ENCODE peak calls at places on chromosomes 6 and 20, in five cellular contexts. J, O, R, V and E are unnamed samples.

GRCh38 chr20:11180186-11180585 is 506.4 kb upstream of the JAG1 start:
- DNase-seq in J (no peak), O (no peak), R (no peak), V (no peak), E (no peak)

GRCh38 chr6:122696853-122697252 is 82.7 kb upstream of the FABP7 start:
- DNase-seq in J (no peak), O (no peak), R (peak; percentile 87), V (no peak), E (no peak)

GRCh38 chr20:10005885-10006284 is 28.9 kb upstream of the ANKEF1 start:
- DNase-seq in J (no peak), O (no peak), R (no peak), V (no peak), E (peak; percentile 46)

GRCh38 chr6:116366740-116367275 is 3.9 kb upstream of the DSE start:
- DNase-seq in J (no peak), O (no peak), R (no peak), V (no peak), E (no peak)

GRCh38 chr6:11277275-11278206 is 45.1 kb upstream of the NEDD9 start:
- DNase-seq in J (peak; percentile 48), O (no peak), R (peak; percentile 93), V (no peak), E (peak; percentile 77)

GRCh38 chr20:458766-459165 is 3.6 kb downstream of the TBC1D20 start:
- DNase-seq in J (no peak), O (no peak), R (no peak), V (no peak), E (no peak)

GRCh38 chr6:142842423-142843261 is 102.3 kb downstream of the HIVEP2 start:
- DNase-seq in J (no peak), O (no peak), R (peak; percentile 82), V (no peak), E (no peak)

GRCh38 chr6:73728548-73729205 is 32.7 kb downstream of the CD109 start:
- DNase-seq in J (no peak), O (no peak), R (no peak), V (no peak), E (no peak)

GRCh38 chr6:6645266-6645917 is 56.9 kb downstream of the LY86 start:
- DNase-seq in J (no peak), O (no peak), R (no peak), V (no peak), E (no peak)

GRCh38 chr6:90860822-90861601 is 274.1 kb upstream of the MAP3K7 start:
- DNase-seq in J (no peak), O (no peak), R (no peak), V (no peak), E (peak; percentile 8)

GRCh38 chr20:32780749-32781402 is 18.7 kb downstream of the DNMT3B start:
- DNase-seq in J (no peak), O (no peak), R (no peak), V (no peak), E (no peak)

GRCh38 chr20:36043447-36043846 is 75.1 kb downstream of the CNBD2 start:
- DNase-seq in J (no peak), O (no peak), R (no peak), V (no peak), E (no peak)

GRCh38 chr6:150719861-150720260 is 120.2 kb downstream of the PLEKHG1 start:
- DNase-seq in J (no peak), O (no peak), R (peak; percentile 45), V (no peak), E (no peak)

GRCh38 chr20:63285636-63286615 is 7.1 kb upstream of the COL20A1 start:
- DNase-seq in J (no peak), O (no peak), R (no peak), V (no peak), E (no peak)

GRCh38 chr6:21972516-21972915 is 324.3 kb downstream of the PRL start:
- DNase-seq in J (no peak), O (no peak), R (no peak), V (no peak), E (no peak)

GRCh38 chr20:48733296-48733790 is 94.5 kb downstream of the PREX1 start:
- DNase-seq in J (no peak), O (no peak), R (peak; percentile 42), V (no peak), E (no peak)

GRCh38 chr6:138293996-138294395 is 75.7 kb upstream of the PBOV1 start:
- DNase-seq in J (no peak), O (no peak), R (peak; percentile 50), V (no peak), E (no peak)

GRCh38 chr6:13415276-13415675 is 72.1 kb downstream of the GFOD1 start:
- DNase-seq in J (no peak), O (no peak), R (no peak), V (no peak), E (no peak)

GRCh38 chr20:47038581-47039560 is 144.2 kb downstream of the EYA2 start:
- DNase-seq in J (no peak), O (no peak), R (no peak), V (no peak), E (no peak)

GRCh38 chr20:54088430-54088829 is 18.0 kb upstream of the BCAS1 start:
- DNase-seq in J (no peak), O (no peak), R (peak; percentile 50), V (no peak), E (no peak)

GRCh38 chr6:24460966-24461365 is 28.4 kb downstream of the GPLD1 start:
- DNase-seq in J (no peak), O (no peak), R (no peak), V (no peak), E (no peak)

GRCh38 chr20:49517509-49518100 is 35.1 kb upstream of the KCNB1 start:
- DNase-seq in J (no peak), O (no peak), R (peak; percentile 13), V (no peak), E (peak; percentile 44)

GRCh38 chr6:108200631-108201030 is 34.8 kb downstream of the NR2E1 start:
- DNase-seq in J (no peak), O (no peak), R (peak; percentile 62), V (no peak), E (no peak)

GRCh38 chr20:37662261-37662660 is 31.6 kb upstream of the CTNNBL1 start:
- DNase-seq in J (no peak), O (no peak), R (no peak), V (no peak), E (no peak)
- H3K4me1 ChIP-seq in J (no peaks in the 10 kb centered on the region), O (no peaks in the 10 kb centered on the region), R (no peaks in the 10 kb centered on the region), V (no peaks in the 10 kb centered on the region), E (no peaks in the 10 kb centered on the region)

GRCh38 chr6:169092375-169092774 is 161.3 kb downstream of the THBS2 start:
- DNase-seq in J (no peak), O (no peak), R (no peak), V (no peak), E (no peak)
- H3K9me3 ChIP-seq in J (no peaks in the 10 kb centered on the region), O (peaks cover 10% of the 10 kb centered on the region), R (peaks cover 9% of the 10 kb centered on the region), V (peaks cover 7% of the 10 kb centered on the region), E (peaks cover 10% of the 10 kb centered on the region)

DNA sequence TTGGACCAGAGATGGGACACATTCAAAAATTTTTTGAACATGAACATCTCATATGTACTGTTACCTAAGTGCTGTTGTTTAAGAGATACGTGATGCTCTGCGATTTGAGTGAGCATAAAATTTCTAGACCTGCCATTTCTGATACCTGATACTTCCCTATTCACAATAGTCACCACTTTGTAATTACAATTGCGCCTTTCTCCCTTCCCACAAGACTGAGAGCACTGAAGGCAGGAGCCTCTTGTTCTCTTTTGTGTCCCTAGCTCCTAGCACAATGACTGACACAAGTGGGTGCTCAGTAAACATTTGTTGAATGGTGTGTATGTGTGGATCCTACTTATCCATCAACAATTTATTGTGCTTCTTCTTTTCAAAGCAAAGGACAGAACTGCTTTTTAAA is 92.8 kb upstream of the TMEM30A start:
- DNase-seq in J (no peak), O (no peak), R (no peak), V (no peak), E (no peak)
- TF ChIP-seq CTCF in J (no peak), O (no peak), R (no peak), V (no peak), E (no peak)

DNA sequence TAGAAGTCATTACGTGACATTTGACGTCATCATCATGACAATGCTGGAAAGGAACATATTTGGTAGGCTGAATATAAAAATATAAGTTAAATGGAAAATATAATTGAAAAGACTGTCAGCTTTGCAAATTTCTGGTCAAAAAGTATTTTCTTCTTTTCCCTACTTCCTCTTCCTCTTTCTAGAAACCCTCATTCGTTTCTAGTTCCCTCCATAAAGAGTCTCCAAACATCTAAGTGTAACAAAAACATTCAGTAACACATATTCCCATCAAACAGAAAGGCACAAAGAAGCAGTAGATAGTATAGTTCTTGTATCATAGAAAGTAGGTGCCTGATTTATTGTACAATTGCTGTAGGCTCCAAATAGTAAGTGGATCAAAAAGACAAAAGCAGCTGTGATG is 150.8 kb upstream of the FAM83B start:
- DNase-seq in J (no peak), O (no peak), R (no peak), V (no peak), E (no peak)
- H3K4me1 ChIP-seq in J (no peaks in the 10 kb centered on the region), O (no peaks in the 10 kb centered on the region), R (no peaks in the 10 kb centered on the region), V (no peaks in the 10 kb centered on the region), E (peaks cover 14% of the 10 kb centered on the region)

GRCh38 chr20:22241609-22242008 is 342.8 kb downstream of the FOXA2 start:
- DNase-seq in J (no peak), O (no peak), R (no peak), V (no peak), E (no peak)

GRCh38 chr20:22248052-22248667 is 336.2 kb downstream of the FOXA2 start:
- DNase-seq in J (no peak), O (no peak), R (no peak), V (no peak), E (peak; percentile 28)

GRCh38 chr20:22245139-22245538 is 339.2 kb downstream of the FOXA2 start:
- DNase-seq in J (no peak), O (no peak), R (no peak), V (no peak), E (no peak)

GRCh38 chr20:22243063-22243462 is 341.3 kb downstream of the FOXA2 start:
- DNase-seq in J (no peak), O (no peak), R (no peak), V (no peak), E (no peak)
- H3K9me3 ChIP-seq in J (no peaks in the 10 kb centered on the region), O (no peaks in the 10 kb centered on the region), R (peaks cover 4% of the 10 kb centered on the region), V (no peaks in the 10 kb centered on the region), E (no peaks in the 10 kb centered on the region)